ENCODE peak calls at places on chromosome 11, in ten cellular contexts. One of them, this sample, is unnamed.

GRCh38 chr11:4203603-4204360 is 109.2 kb downstream of the RRM1 start:
- DNase-seq in psoas muscle: no peak
- DNase-seq in sigmoid colon: no peak
- DNase-seq in body of pancreas: no peak
- DNase-seq in A549: no peak
- DNase-seq in right lobe of liver: no peak
- DNase-seq in PC-9: no peak
- DNase-seq in astrocyte: no peak
- DNase-seq in transverse colon: no peak
- DNase-seq in colonic mucosa: no peak
- DNase-seq in this sample: no peak

GRCh38 chr11:9362393-9362863 is 22.0 kb upstream of the IPO7 start:
- DNase-seq in psoas muscle: no peak
- DNase-seq in sigmoid colon: no peak
- DNase-seq in body of pancreas: no peak
- DNase-seq in A549: no peak
- DNase-seq in right lobe of liver: no peak
- DNase-seq in PC-9: no peak
- DNase-seq in astrocyte: no peak
- DNase-seq in transverse colon: no peak
- DNase-seq in colonic mucosa: no peak
- DNase-seq in this sample: no peak

GRCh38 chr11:70085815-70086769 is 8.0 kb downstream of the ANO1 start:
- DNase-seq in psoas muscle: no peak
- DNase-seq in sigmoid colon: no peak
- DNase-seq in body of pancreas: peak; percentile 37
- DNase-seq in A549: no peak
- DNase-seq in right lobe of liver: peak; percentile 71
- DNase-seq in PC-9: no peak
- DNase-seq in astrocyte: peak; percentile 16
- DNase-seq in transverse colon: no peak
- DNase-seq in colonic mucosa: no peak
- DNase-seq in this sample: no peak

GRCh38 chr11:45092901-45093760 is 53.3 kb upstream of the PRDM11 start:
- DNase-seq in psoas muscle: no peak
- DNase-seq in sigmoid colon: no peak
- DNase-seq in body of pancreas: no peak
- DNase-seq in A549: no peak
- DNase-seq in right lobe of liver: no peak
- DNase-seq in PC-9: no peak
- DNase-seq in astrocyte: peak; percentile 98
- DNase-seq in transverse colon: no peak
- DNase-seq in colonic mucosa: no peak
- DNase-seq in this sample: no peak

GRCh38 chr11:86896486-86896885 is 58.7 kb downstream of the FZD4 start:
- DNase-seq in psoas muscle: no peak
- DNase-seq in sigmoid colon: no peak
- DNase-seq in body of pancreas: no peak
- DNase-seq in A549: no peak
- DNase-seq in right lobe of liver: no peak
- DNase-seq in PC-9: no peak
- DNase-seq in astrocyte: peak; percentile 70
- DNase-seq in transverse colon: no peak
- DNase-seq in colonic mucosa: no peak
- DNase-seq in this sample: peak; percentile 33

GRCh38 chr11:13667245-13667644 is 1.2 kb upstream of the FAR1 start:
- DNase-seq in psoas muscle: no peak
- DNase-seq in sigmoid colon: no peak
- DNase-seq in body of pancreas: no peak
- DNase-seq in A549: no peak
- DNase-seq in right lobe of liver: no peak
- DNase-seq in PC-9: no peak
- DNase-seq in astrocyte: no peak
- DNase-seq in transverse colon: no peak
- DNase-seq in colonic mucosa: no peak
- DNase-seq in this sample: no peak

GRCh38 chr11:68912254-68912653 is 8.6 kb downstream of the IGHMBP2 start:
- DNase-seq in psoas muscle: no peak
- DNase-seq in sigmoid colon: no peak
- DNase-seq in body of pancreas: no peak
- DNase-seq in A549: no peak
- DNase-seq in right lobe of liver: no peak
- DNase-seq in PC-9: no peak
- DNase-seq in astrocyte: no peak
- DNase-seq in transverse colon: no peak
- DNase-seq in colonic mucosa: no peak
- DNase-seq in this sample: no peak

GRCh38 chr11:117121176-117121575 is 22.9 kb upstream of the PAFAH1B2 start:
- DNase-seq in psoas muscle: no peak
- DNase-seq in sigmoid colon: no peak
- DNase-seq in body of pancreas: no peak
- DNase-seq in A549: no peak
- DNase-seq in right lobe of liver: no peak
- DNase-seq in PC-9: no peak
- DNase-seq in astrocyte: no peak
- DNase-seq in transverse colon: no peak
- DNase-seq in colonic mucosa: no peak
- DNase-seq in this sample: no peak

GRCh38 chr11:119359365-119360229 is 13.1 kb upstream of the MFRP start:
- DNase-seq in psoas muscle: no peak
- DNase-seq in sigmoid colon: no peak
- DNase-seq in body of pancreas: no peak
- DNase-seq in A549: no peak
- DNase-seq in right lobe of liver: peak; percentile 48
- DNase-seq in PC-9: no peak
- DNase-seq in astrocyte: no peak
- DNase-seq in transverse colon: no peak
- DNase-seq in colonic mucosa: no peak
- DNase-seq in this sample: no peak

GRCh38 chr11:119361056-119361787 is 14.7 kb upstream of the MFRP start:
- DNase-seq in psoas muscle: peak; percentile 82
- DNase-seq in sigmoid colon: peak; percentile 72
- DNase-seq in body of pancreas: peak; percentile 73
- DNase-seq in A549: peak; percentile 57
- DNase-seq in right lobe of liver: peak; percentile 78
- DNase-seq in PC-9: peak; percentile 93
- DNase-seq in astrocyte: peak; percentile 73
- DNase-seq in transverse colon: no peak
- DNase-seq in colonic mucosa: no peak
- DNase-seq in this sample: peak; percentile 55

GRCh38 chr11:119355091-119355843 is 8.8 kb upstream of the MFRP start:
- DNase-seq in psoas muscle: no peak
- DNase-seq in sigmoid colon: no peak
- DNase-seq in body of pancreas: no peak
- DNase-seq in A549: no peak
- DNase-seq in right lobe of liver: no peak
- DNase-seq in PC-9: no peak
- DNase-seq in astrocyte: no peak
- DNase-seq in transverse colon: no peak
- DNase-seq in colonic mucosa: no peak
- DNase-seq in this sample: no peak

GRCh38 chr11:119356349-119357031 is 10.0 kb upstream of the MFRP start:
- DNase-seq in psoas muscle: peak; percentile 84
- DNase-seq in sigmoid colon: peak; percentile 93
- DNase-seq in body of pancreas: peak; percentile 32
- DNase-seq in A549: peak; percentile 90
- DNase-seq in right lobe of liver: peak; percentile 80
- DNase-seq in PC-9: peak; percentile 61
- DNase-seq in astrocyte: no peak
- DNase-seq in transverse colon: peak; percentile 86
- DNase-seq in colonic mucosa: peak; percentile 87
- DNase-seq in this sample: no peak

DNA sequence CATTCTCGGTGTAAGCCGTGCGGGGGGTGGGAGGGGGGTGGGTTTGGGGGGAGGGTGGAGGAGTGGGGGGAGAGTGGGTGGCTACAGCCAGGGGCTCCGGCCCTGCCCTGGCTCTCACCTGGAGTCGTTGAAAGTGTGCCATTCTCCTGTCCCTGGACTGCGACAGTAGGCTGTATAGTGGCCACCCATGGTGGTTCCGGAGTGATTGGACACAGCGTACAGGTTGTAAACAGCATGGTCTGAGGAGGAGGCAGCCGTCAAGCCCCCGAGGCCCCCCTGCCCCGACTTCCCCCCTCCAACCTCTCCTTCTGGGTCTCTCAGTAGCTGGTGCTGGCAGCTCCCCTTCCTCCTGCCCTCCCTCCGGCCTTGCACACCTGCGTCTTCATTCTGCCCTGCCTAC is 10.6 kb upstream of the MFRP start:
- DNase-seq in psoas muscle: no peak
- DNase-seq in sigmoid colon: no peak
- DNase-seq in body of pancreas: no peak
- DNase-seq in A549: no peak
- DNase-seq in right lobe of liver: peak; percentile 22
- DNase-seq in PC-9: no peak
- DNase-seq in astrocyte: no peak
- DNase-seq in transverse colon: no peak
- DNase-seq in colonic mucosa: no peak
- DNase-seq in this sample: no peak
- H3K4me3 ChIP-seq in psoas muscle: peak overlapping the region; percentile 61
- H3K4me3 ChIP-seq in sigmoid colon: peak overlapping the region; percentile 42
- H3K4me3 ChIP-seq in body of pancreas: no peak overlapping the region
- H3K4me3 ChIP-seq in A549: peak overlapping the region; percentile 57
- H3K4me3 ChIP-seq in right lobe of liver: peak overlapping the region; percentile 41
- H3K4me3 ChIP-seq in PC-9: peak overlapping the region; percentile 71
- H3K4me3 ChIP-seq in astrocyte: peak overlapping the region; percentile 69
- H3K4me3 ChIP-seq in transverse colon: peak overlapping the region; percentile 59
- H3K4me3 ChIP-seq in colonic mucosa: peak overlapping the region; percentile 49
- H3K4me3 ChIP-seq in this sample: peak overlapping the region; percentile 66

GRCh38 chr11:33043221-33043833 is 4.0 kb downstream of the TCP11L1 start:
- DNase-seq in psoas muscle: no peak
- DNase-seq in sigmoid colon: no peak
- DNase-seq in body of pancreas: no peak
- DNase-seq in A549: no peak
- DNase-seq in right lobe of liver: no peak
- DNase-seq in PC-9: no peak
- DNase-seq in astrocyte: peak; percentile 49
- DNase-seq in transverse colon: no peak
- DNase-seq in colonic mucosa: no peak
- DNase-seq in this sample: no peak

GRCh38 chr11:33040127-33040861 is 922 bp downstream of the TCP11L1 start:
- DNase-seq in psoas muscle: no peak
- DNase-seq in sigmoid colon: no peak
- DNase-seq in body of pancreas: no peak
- DNase-seq in A549: peak; percentile 60
- DNase-seq in right lobe of liver: no peak
- DNase-seq in PC-9: no peak
- DNase-seq in astrocyte: peak; percentile 52
- DNase-seq in transverse colon: no peak
- DNase-seq in colonic mucosa: no peak
- DNase-seq in this sample: no peak

GRCh38 chr11:33044281-33044680 is 4.9 kb downstream of the TCP11L1 start:
- DNase-seq in psoas muscle: no peak
- DNase-seq in sigmoid colon: no peak
- DNase-seq in body of pancreas: no peak
- DNase-seq in A549: peak; percentile 47
- DNase-seq in right lobe of liver: no peak
- DNase-seq in PC-9: peak; percentile 73
- DNase-seq in astrocyte: peak; percentile 98
- DNase-seq in transverse colon: no peak
- DNase-seq in colonic mucosa: no peak
- DNase-seq in this sample: no peak

GRCh38 chr11:33040862-33041453 is 1.6 kb downstream of the TCP11L1 start:
- DNase-seq in psoas muscle: no peak
- DNase-seq in sigmoid colon: no peak
- DNase-seq in body of pancreas: no peak
- DNase-seq in A549: no peak
- DNase-seq in right lobe of liver: no peak
- DNase-seq in PC-9: no peak
- DNase-seq in astrocyte: no peak
- DNase-seq in transverse colon: no peak
- DNase-seq in colonic mucosa: no peak
- DNase-seq in this sample: no peak

DNA sequence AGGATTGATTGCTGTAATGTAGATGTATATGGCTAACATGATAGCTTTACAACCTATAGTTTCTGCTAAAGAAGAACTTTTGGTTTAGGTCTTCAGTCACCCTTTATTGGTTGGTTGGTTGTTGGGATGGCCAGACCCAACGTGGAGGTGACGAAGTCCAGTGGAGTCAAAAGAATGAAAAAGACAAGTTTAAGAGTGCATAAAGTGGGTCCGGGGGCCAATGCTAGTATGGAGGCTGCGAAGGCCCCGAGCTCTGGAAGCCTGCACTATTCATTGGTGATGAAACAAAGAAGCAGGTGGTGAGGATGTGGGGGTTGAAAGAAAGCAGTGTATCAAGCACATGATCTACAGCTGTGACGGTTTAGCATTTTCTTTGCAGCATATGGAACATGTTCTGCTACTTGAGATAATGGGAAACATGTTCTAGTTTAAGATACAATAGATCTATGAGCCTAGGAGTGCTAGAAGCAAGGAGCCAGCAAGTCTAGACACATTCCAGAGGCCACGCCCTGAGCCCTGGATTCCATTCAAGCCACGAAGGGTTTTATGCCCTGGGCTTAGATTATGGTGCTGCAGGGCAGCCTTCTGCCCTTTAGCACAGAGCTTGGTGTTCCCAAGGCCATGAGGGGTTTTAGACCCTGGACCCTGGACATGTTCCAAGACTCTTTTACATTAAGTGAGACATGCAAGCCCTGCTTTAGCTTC is 6.3 kb downstream of the TCP11L1 start:
- DNase-seq in psoas muscle: no peak
- DNase-seq in sigmoid colon: no peak
- DNase-seq in body of pancreas: no peak
- DNase-seq in A549: no peak
- DNase-seq in right lobe of liver: no peak
- DNase-seq in PC-9: peak; percentile 61
- DNase-seq in astrocyte: peak; percentile 56
- DNase-seq in transverse colon: peak; percentile 85
- DNase-seq in colonic mucosa: peak; percentile 80
- DNase-seq in this sample: no peak
- H3K27ac ChIP-seq in psoas muscle: no peak overlapping the region
- H3K27ac ChIP-seq in sigmoid colon: no peak overlapping the region
- H3K27ac ChIP-seq in body of pancreas: peak overlapping the region; percentile 20
- H3K27ac ChIP-seq in A549: peak overlapping the region; percentile 91
- H3K27ac ChIP-seq in right lobe of liver: no peak overlapping the region
- H3K27ac ChIP-seq in PC-9: no peak overlapping the region
- H3K27ac ChIP-seq in astrocyte: no peak overlapping the region
- H3K27ac ChIP-seq in transverse colon: peak overlapping the region; percentile 66
- H3K27ac ChIP-seq in colonic mucosa: no peak overlapping the region
- H3K27ac ChIP-seq in this sample: no peak overlapping the region

DNA sequence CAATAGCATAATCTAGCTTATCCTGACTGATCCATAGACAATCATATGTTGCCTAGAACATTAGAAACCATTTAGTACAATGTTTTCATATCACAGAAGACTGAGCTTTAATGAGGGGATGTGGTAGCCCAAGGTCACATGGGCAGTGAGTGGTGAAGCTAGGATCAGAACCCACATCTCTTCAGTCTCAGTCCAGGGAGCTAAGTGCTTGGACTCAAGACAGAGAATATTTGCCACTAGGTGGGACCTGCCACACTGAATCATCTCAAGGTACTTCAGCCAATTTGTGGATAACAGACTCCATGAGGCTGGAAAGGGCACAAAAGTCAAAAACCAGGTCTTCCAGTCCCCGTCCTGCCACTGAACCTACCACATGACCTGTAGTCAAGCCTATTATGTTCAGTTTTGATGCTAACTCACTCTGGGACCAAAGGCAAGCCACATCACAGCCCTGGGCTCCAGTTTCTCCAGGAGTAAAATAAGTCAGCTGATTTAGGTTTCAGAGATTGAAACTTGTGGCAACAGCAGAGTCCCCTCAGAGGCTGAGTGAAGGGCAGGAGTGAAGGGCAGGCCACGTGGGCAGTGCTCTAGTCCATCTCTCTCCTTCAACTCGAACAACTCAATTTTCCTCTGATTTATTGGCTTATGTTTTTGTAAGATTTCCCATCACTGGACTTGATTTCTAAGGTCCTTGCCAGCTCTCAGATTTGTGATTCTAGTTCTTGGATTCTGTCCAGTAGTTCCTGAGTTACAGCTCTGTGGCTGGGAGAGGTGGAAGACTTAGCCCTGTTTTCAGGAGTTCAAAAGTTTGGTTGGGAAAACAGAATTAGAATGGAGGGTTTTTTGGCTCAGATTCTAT is 84.6 kb upstream of the PHOX2A start:
- DNase-seq in psoas muscle: no peak
- DNase-seq in sigmoid colon: no peak
- DNase-seq in body of pancreas: no peak
- DNase-seq in A549: no peak
- DNase-seq in right lobe of liver: no peak
- DNase-seq in PC-9: no peak
- DNase-seq in astrocyte: peak; percentile 56
- DNase-seq in transverse colon: no peak
- DNase-seq in colonic mucosa: no peak
- DNase-seq in this sample: no peak
- TF ChIP-seq CTCF in psoas muscle: peak; percentile 16
- TF ChIP-seq CTCF in sigmoid colon: no peak
- TF ChIP-seq CTCF in body of pancreas: no peak
- TF ChIP-seq CTCF in A549: no peak
- TF ChIP-seq CTCF in right lobe of liver: no peak
- TF ChIP-seq CTCF in PC-9: no peak
- TF ChIP-seq CTCF in astrocyte: peak; percentile 7
- TF ChIP-seq CTCF in transverse colon: no peak
- TF ChIP-seq CTCF in colonic mucosa: no peak
- TF ChIP-seq CTCF in this sample: no peak

GRCh38 chr11:56307836-56308235 is 7.1 kb upstream of the OR8K3 start:
- DNase-seq in psoas muscle: no peak
- DNase-seq in sigmoid colon: no peak
- DNase-seq in body of pancreas: no peak
- DNase-seq in A549: no peak
- DNase-seq in right lobe of liver: no peak
- DNase-seq in PC-9: no peak
- DNase-seq in astrocyte: no peak
- DNase-seq in transverse colon: no peak
- DNase-seq in colonic mucosa: no peak
- DNase-seq in this sample: no peak
- H3K4me3 ChIP-seq in psoas muscle: no peak overlapping the region
- H3K4me3 ChIP-seq in sigmoid colon: no peak overlapping the region
- H3K4me3 ChIP-seq in body of pancreas: no peak overlapping the region
- H3K4me3 ChIP-seq in A549: no peak overlapping the region
- H3K4me3 ChIP-seq in right lobe of liver: no peak overlapping the region
- H3K4me3 ChIP-seq in PC-9: no peak overlapping the region
- H3K4me3 ChIP-seq in astrocyte: no peak overlapping the region
- H3K4me3 ChIP-seq in transverse colon: no peak overlapping the region
- H3K4me3 ChIP-seq in colonic mucosa: no peak overlapping the region
- H3K4me3 ChIP-seq in this sample: no peak overlapping the region

This sample was measured in AG04450.